ENCODE peak calls at places on chromosomes 16 and 17, in eight cellular contexts. One of them, this sample, is unnamed.

GRCh38 chr16:56370185-56370584 is 55.2 kb downstream of the AMFR start:
- DNase-seq in left ventricle myocardium inferior: no peak
- DNase-seq in keratinocyte: no peak
- DNase-seq in cardiac fibroblast: peak
- DNase-seq in thoracic aorta: no peak
- DNase-seq in fibroblast of lung: no peak
- DNase-seq in mucosa of descending colon: no peak
- DNase-seq in DND-41: no peak
- DNase-seq in this sample: no peak

GRCh38 chr16:65249768-65250167 is 127.9 kb upstream of the CDH11 start:
- DNase-seq in keratinocyte: no peak
- DNase-seq in fibroblast of lung: peak
- DNase-seq in mucosa of descending colon: peak
- DNase-seq in left ventricle myocardium inferior: peak
- DNase-seq in DND-41: no peak
- DNase-seq in cardiac fibroblast: peak
- DNase-seq in thoracic aorta: peak
- DNase-seq in this sample: no peak

GRCh38 chr17:28385037-28385797 is 13.7 kb downstream of the SARM1 start:
- DNase-seq in keratinocyte: no peak
- DNase-seq in thoracic aorta: no peak
- DNase-seq in DND-41: no peak
- DNase-seq in left ventricle myocardium inferior: no peak
- DNase-seq in mucosa of descending colon: peak
- DNase-seq in cardiac fibroblast: no peak
- DNase-seq in fibroblast of lung: no peak
- DNase-seq in this sample: no peak

GRCh38 chr17:45869676-45870341 is 24.5 kb upstream of the MAPT start:
- DNase-seq in left ventricle myocardium inferior: no peak
- DNase-seq in thoracic aorta: no peak
- DNase-seq in mucosa of descending colon: no peak
- DNase-seq in DND-41: no peak
- DNase-seq in keratinocyte: no peak
- DNase-seq in cardiac fibroblast: no peak
- DNase-seq in fibroblast of lung: no peak
- DNase-seq in this sample: no peak

GRCh38 chr16:2968738-2969544 is at the start of gene PAQR4:
- DNase-seq in mucosa of descending colon: peak
- DNase-seq in thoracic aorta: no peak
- DNase-seq in DND-41: peak
- DNase-seq in fibroblast of lung: peak
- DNase-seq in cardiac fibroblast: peak
- DNase-seq in left ventricle myocardium inferior: peak
- DNase-seq in keratinocyte: no peak
- DNase-seq in this sample: peak

GRCh38 chr16:28846933-28847273 is 755 bp upstream of the TUFM start:
- DNase-seq in keratinocyte: no peak
- DNase-seq in DND-41: peak
- DNase-seq in fibroblast of lung: no peak
- DNase-seq in left ventricle myocardium inferior: no peak
- DNase-seq in thoracic aorta: no peak
- DNase-seq in cardiac fibroblast: peak
- DNase-seq in mucosa of descending colon: peak
- DNase-seq in this sample: peak

GRCh38 chr17:16415031-16415924 is at the start of gene TRPV2:
- DNase-seq in DND-41: peak
- DNase-seq in keratinocyte: no peak
- DNase-seq in thoracic aorta: no peak
- DNase-seq in mucosa of descending colon: peak
- DNase-seq in left ventricle myocardium inferior: peak
- DNase-seq in cardiac fibroblast: no peak
- DNase-seq in fibroblast of lung: no peak
- DNase-seq in this sample: peak

GRCh38 chr17:78748730-78749317 is 33.2 kb downstream of the CYTH1 start:
- DNase-seq in thoracic aorta: no peak
- DNase-seq in fibroblast of lung: peak
- DNase-seq in left ventricle myocardium inferior: peak
- DNase-seq in cardiac fibroblast: peak
- DNase-seq in DND-41: peak
- DNase-seq in keratinocyte: no peak
- DNase-seq in mucosa of descending colon: peak
- DNase-seq in this sample: peak

GRCh38 chr17:47917581-47917980 is 21.5 kb downstream of the SP2 start:
- DNase-seq in left ventricle myocardium inferior: no peak
- DNase-seq in fibroblast of lung: no peak
- DNase-seq in cardiac fibroblast: no peak
- DNase-seq in mucosa of descending colon: no peak
- DNase-seq in keratinocyte: no peak
- DNase-seq in thoracic aorta: no peak
- DNase-seq in DND-41: no peak
- DNase-seq in this sample: no peak

GRCh38 chr16:85126731-85127662 is 14.7 kb upstream of the CIBAR2 start:
- DNase-seq in cardiac fibroblast: peak
- DNase-seq in mucosa of descending colon: no peak
- DNase-seq in keratinocyte: no peak
- DNase-seq in DND-41: no peak
- DNase-seq in fibroblast of lung: peak
- DNase-seq in thoracic aorta: no peak
- DNase-seq in left ventricle myocardium inferior: no peak
- DNase-seq in this sample: no peak

GRCh38 chr16:68367034-68367433 is 56.2 kb downstream of the PRMT7 start:
- DNase-seq in fibroblast of lung: no peak
- DNase-seq in thoracic aorta: no peak
- DNase-seq in left ventricle myocardium inferior: no peak
- DNase-seq in keratinocyte: no peak
- DNase-seq in cardiac fibroblast: peak
- DNase-seq in mucosa of descending colon: peak
- DNase-seq in DND-41: peak
- DNase-seq in this sample: peak

GRCh38 chr17:49861150-49861884 is 13.4 kb upstream of the TAC4 start:
- DNase-seq in thoracic aorta: no peak
- DNase-seq in fibroblast of lung: peak
- DNase-seq in keratinocyte: peak
- DNase-seq in cardiac fibroblast: peak
- DNase-seq in mucosa of descending colon: peak
- DNase-seq in left ventricle myocardium inferior: no peak
- DNase-seq in DND-41: peak
- DNase-seq in this sample: peak

GRCh38 chr16:51524555-51525373 is 373.7 kb upstream of the SALL1 start:
- DNase-seq in thoracic aorta: no peak
- DNase-seq in cardiac fibroblast: peak
- DNase-seq in keratinocyte: no peak
- DNase-seq in mucosa of descending colon: no peak
- DNase-seq in fibroblast of lung: peak
- DNase-seq in left ventricle myocardium inferior: no peak
- DNase-seq in DND-41: no peak
- DNase-seq in this sample: no peak

GRCh38 chr16:85541619-85542547 is 71.2 kb upstream of the GSE1 start:
- DNase-seq in fibroblast of lung: no peak
- DNase-seq in DND-41: no peak
- DNase-seq in cardiac fibroblast: no peak
- DNase-seq in left ventricle myocardium inferior: no peak
- DNase-seq in keratinocyte: no peak
- DNase-seq in mucosa of descending colon: no peak
- DNase-seq in thoracic aorta: no peak
- DNase-seq in this sample: no peak

GRCh38 chr17:32693135-32693897 is 183.6 kb downstream of the MYO1D start:
- DNase-seq in left ventricle myocardium inferior: no peak
- DNase-seq in cardiac fibroblast: no peak
- DNase-seq in mucosa of descending colon: no peak
- DNase-seq in thoracic aorta: no peak
- DNase-seq in fibroblast of lung: no peak
- DNase-seq in keratinocyte: no peak
- DNase-seq in DND-41: no peak
- DNase-seq in this sample: no peak

GRCh38 chr17:66580601-66581385 is 254.1 kb upstream of the CACNG5 start:
- DNase-seq in cardiac fibroblast: peak
- DNase-seq in left ventricle myocardium inferior: no peak
- DNase-seq in thoracic aorta: no peak
- DNase-seq in fibroblast of lung: no peak
- DNase-seq in keratinocyte: no peak
- DNase-seq in mucosa of descending colon: peak
- DNase-seq in DND-41: no peak
- DNase-seq in this sample: no peak

GRCh38 chr17:65690626-65691310 is 129.3 kb upstream of the AXIN2 start:
- DNase-seq in keratinocyte: no peak
- DNase-seq in cardiac fibroblast: no peak
- DNase-seq in thoracic aorta: no peak
- DNase-seq in DND-41: peak
- DNase-seq in mucosa of descending colon: no peak
- DNase-seq in left ventricle myocardium inferior: no peak
- DNase-seq in fibroblast of lung: no peak
- DNase-seq in this sample: peak

GRCh38 chr17:20122236-20122879 is 113.2 kb downstream of the SPECC1 start:
- DNase-seq in left ventricle myocardium inferior: no peak
- DNase-seq in cardiac fibroblast: no peak
- DNase-seq in DND-41: no peak
- DNase-seq in keratinocyte: no peak
- DNase-seq in fibroblast of lung: no peak
- DNase-seq in thoracic aorta: no peak
- DNase-seq in mucosa of descending colon: peak
- DNase-seq in this sample: no peak

GRCh38 chr16:11386791-11387546 is 41.7 kb downstream of the RMI2 start:
- DNase-seq in DND-41: no peak
- DNase-seq in fibroblast of lung: no peak
- DNase-seq in thoracic aorta: no peak
- DNase-seq in keratinocyte: no peak
- DNase-seq in left ventricle myocardium inferior: no peak
- DNase-seq in cardiac fibroblast: peak
- DNase-seq in mucosa of descending colon: peak
- DNase-seq in this sample: no peak

GRCh38 chr17:77564278-77564920 is 394.1 kb upstream of the TNRC6C start:
- DNase-seq in left ventricle myocardium inferior: no peak
- DNase-seq in DND-41: no peak
- DNase-seq in cardiac fibroblast: no peak
- DNase-seq in fibroblast of lung: no peak
- DNase-seq in keratinocyte: no peak
- DNase-seq in mucosa of descending colon: no peak
- DNase-seq in thoracic aorta: no peak
- DNase-seq in this sample: no peak

DNA sequence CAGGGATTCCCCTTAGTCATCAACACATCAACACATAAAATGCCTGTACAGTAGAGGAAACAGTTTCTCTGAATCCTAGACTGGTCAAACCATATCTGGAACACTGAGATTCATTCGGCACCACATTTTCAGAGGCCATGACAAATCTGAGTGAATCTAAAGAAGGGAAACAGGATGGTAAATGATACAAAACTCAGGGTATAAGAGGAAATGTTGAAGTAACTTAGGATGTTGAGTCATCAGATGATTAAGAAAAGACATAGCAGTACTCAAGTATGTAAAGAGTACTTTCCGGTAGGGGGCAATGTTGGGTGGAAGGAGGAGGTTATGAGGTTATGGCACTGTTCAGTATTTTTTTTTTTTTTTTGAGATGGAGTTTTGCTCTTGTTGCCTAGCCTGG is 358.5 kb upstream of the PMFBP1 start:
- DNase-seq in keratinocyte: no peak
- DNase-seq in left ventricle myocardium inferior: no peak
- DNase-seq in mucosa of descending colon: no peak
- DNase-seq in DND-41: no peak
- DNase-seq in thoracic aorta: no peak
- DNase-seq in cardiac fibroblast: peak
- DNase-seq in fibroblast of lung: peak
- DNase-seq in this sample: peak
- TF ChIP-seq CTCF in keratinocyte: no peak
- TF ChIP-seq CTCF in left ventricle myocardium inferior: no peak
- TF ChIP-seq CTCF in mucosa of descending colon: no peak
- TF ChIP-seq CTCF in DND-41: no peak
- TF ChIP-seq CTCF in thoracic aorta: no peak
- TF ChIP-seq CTCF in cardiac fibroblast: peak
- TF ChIP-seq CTCF in fibroblast of lung: peak
- TF ChIP-seq CTCF in this sample: peak

DNA sequence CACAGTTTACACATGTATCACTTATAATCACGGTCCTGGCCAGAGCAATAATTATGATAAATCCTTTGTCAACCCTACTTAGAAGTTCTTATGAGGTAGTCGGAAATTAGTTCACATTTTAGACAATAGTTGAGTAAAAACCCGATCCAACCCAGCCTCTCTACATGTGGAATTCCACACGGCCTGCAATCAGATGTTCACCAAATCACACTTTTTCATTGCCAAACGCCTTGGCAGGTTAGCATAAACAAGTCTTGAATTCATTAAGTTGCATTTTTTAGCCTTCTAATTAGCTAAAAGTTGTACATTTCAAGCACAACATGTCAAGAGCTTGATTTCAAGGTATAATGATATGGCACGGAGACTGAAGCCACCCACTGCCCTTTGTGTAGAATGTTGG is 65.3 kb downstream of the FOXL1 start:
- DNase-seq in fibroblast of lung: no peak
- DNase-seq in thoracic aorta: no peak
- DNase-seq in keratinocyte: no peak
- DNase-seq in DND-41: no peak
- DNase-seq in mucosa of descending colon: no peak
- DNase-seq in left ventricle myocardium inferior: no peak
- DNase-seq in cardiac fibroblast: no peak
- DNase-seq in this sample: no peak
- H3K4me3 ChIP-seq in fibroblast of lung: no peak
- H3K4me3 ChIP-seq in thoracic aorta: no peak
- H3K4me3 ChIP-seq in keratinocyte: no peak
- H3K4me3 ChIP-seq in DND-41: no peak
- H3K4me3 ChIP-seq in mucosa of descending colon: no peak
- H3K4me3 ChIP-seq in left ventricle myocardium inferior: no peak
- H3K4me3 ChIP-seq in cardiac fibroblast: no peak
- H3K4me3 ChIP-seq in this sample: no peak

DNA sequence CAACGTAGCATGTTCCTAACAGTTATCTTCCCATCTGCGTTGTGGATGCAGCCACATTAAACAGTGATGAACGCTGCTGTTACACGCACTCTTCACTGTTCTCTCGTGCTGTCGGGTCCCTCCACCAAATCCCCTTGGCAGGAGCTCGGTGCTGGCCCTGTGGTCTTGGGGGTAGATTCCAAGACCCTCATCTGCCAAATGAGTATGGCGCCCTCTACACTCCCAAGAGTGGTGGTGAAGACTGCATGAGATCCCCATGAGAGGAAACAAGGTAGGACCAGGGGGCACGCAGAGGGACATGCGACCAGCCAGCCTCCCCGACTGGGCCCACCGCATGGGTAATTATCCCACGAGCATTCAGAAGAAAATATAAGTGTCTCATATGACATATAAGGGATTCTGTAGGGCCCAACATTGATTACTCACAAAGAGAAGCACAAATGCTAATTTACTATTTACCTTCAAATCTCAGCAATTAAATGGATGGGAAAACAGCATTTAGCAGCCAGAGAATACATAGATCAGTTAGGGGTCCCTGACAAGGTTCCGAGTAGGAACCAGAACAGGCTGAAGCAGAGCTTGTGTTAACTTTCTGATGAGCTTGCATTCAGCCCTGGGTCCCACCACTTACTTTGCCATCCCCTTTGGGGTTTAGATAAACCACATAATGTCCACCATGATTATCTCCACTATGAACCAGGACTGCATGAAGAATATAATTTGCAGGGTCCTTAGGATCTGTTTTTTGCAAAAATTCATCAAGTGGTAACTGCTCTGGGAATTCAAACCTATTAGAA is 23.8 kb downstream of the LITAFD start:
- DNase-seq in cardiac fibroblast: no peak
- DNase-seq in fibroblast of lung: no peak
- DNase-seq in thoracic aorta: no peak
- DNase-seq in mucosa of descending colon: no peak
- DNase-seq in DND-41: no peak
- DNase-seq in left ventricle myocardium inferior: no peak
- DNase-seq in keratinocyte: no peak
- DNase-seq in this sample: no peak
- TF ChIP-seq CTCF in cardiac fibroblast: peak
- TF ChIP-seq CTCF in fibroblast of lung: peak
- TF ChIP-seq CTCF in thoracic aorta: no peak
- TF ChIP-seq CTCF in mucosa of descending colon: no peak
- TF ChIP-seq CTCF in DND-41: peak
- TF ChIP-seq CTCF in left ventricle myocardium inferior: no peak
- TF ChIP-seq CTCF in keratinocyte: peak
- TF ChIP-seq CTCF in this sample: peak

GRCh38 chr17:31524926-31525800 is 133.7 kb downstream of the RAB11FIP4 start:
- DNase-seq in keratinocyte: peak
- DNase-seq in thoracic aorta: peak
- DNase-seq in DND-41: peak
- DNase-seq in left ventricle myocardium inferior: peak
- DNase-seq in cardiac fibroblast: peak
- DNase-seq in fibroblast of lung: peak
- DNase-seq in mucosa of descending colon: peak
- DNase-seq in this sample: peak
- H3K4me3 ChIP-seq in keratinocyte: no peak
- H3K4me3 ChIP-seq in thoracic aorta: no peak
- H3K4me3 ChIP-seq in DND-41: no peak
- H3K4me3 ChIP-seq in left ventricle myocardium inferior: no peak
- H3K4me3 ChIP-seq in cardiac fibroblast: no peak
- H3K4me3 ChIP-seq in fibroblast of lung: no peak
- H3K4me3 ChIP-seq in mucosa of descending colon: no peak
- H3K4me3 ChIP-seq in this sample: no peak

This sample was measured in GM12865.